ENCODE peak calls at places on chromosomes 7 and 10, in ten cellular contexts. Z is heart left ventricle, V is HCT116, O is IMR-90, N is stomach, M is adrenal gland, L is uterus, R is upper lobe of left lung, B is breast epithelium, X is endothelial cell of umbilical vein. J is an unnamed sample.

GRCh38 chr10:121580276-121581116 is 17.7 kb downstream of the FGFR2 start:
- DNase-seq in O (no peak), B (no peak), N (no peak), Z (no peak), M (no peak), R (no peak), V (no peak), L (no peak), X (no peak), J (no peak)

GRCh38 chr7:98556288-98556687 is 60.8 kb upstream of the NPTX2 start:
- DNase-seq in N (no peak), L (no peak), V (no peak), O (no peak), M (no peak), R (no peak), B (no peak), Z (no peak), X (no peak), J (no peak)

GRCh38 chr7:3537210-3537875 is 236.3 kb downstream of the SDK1 start:
- DNase-seq in V (no peak), L (no peak), Z (peak; percentile 28), B (no peak), R (no peak), X (no peak), O (peak; percentile 80), M (no peak), N (no peak), J (no peak)

GRCh38 chr7:16015981-16016380 is 329.5 kb upstream of the MEOX2 start:
- DNase-seq in B (no peak), V (no peak), O (peak; percentile 28), M (no peak), X (no peak), R (no peak), N (no peak), L (no peak), Z (no peak), J (no peak)

GRCh38 chr7:87330316-87330715 is 15.1 kb upstream of the CROT start:
- DNase-seq in R (no peak), O (no peak), Z (no peak), L (no peak), B (no peak), V (no peak), M (no peak), N (no peak), X (no peak), J (no peak)

GRCh38 chr7:6654113-6654841 is 17.2 kb downstream of the ZNF316 start:
- DNase-seq in N (no peak), Z (no peak), M (no peak), O (no peak), B (no peak), X (no peak), R (no peak), L (no peak), V (no peak), J (no peak)

GRCh38 chr7:142535123-142535779 is 214.0 kb upstream of the PRSS1 start:
- DNase-seq in X (peak; percentile 86), N (peak; percentile 50), Z (no peak), R (peak; percentile 44), L (no peak), V (peak; percentile 76), M (peak; percentile 32), O (peak; percentile 92), B (no peak), J (peak; percentile 65)

GRCh38 chr10:61832866-61833481 is 68.5 kb upstream of the ARID5B start:
- DNase-seq in X (no peak), O (peak; percentile 40), N (no peak), L (no peak), Z (no peak), B (no peak), R (no peak), V (no peak), M (no peak), J (peak; percentile 37)

GRCh38 chr10:132231656-132232552 is 45.2 kb downstream of the DPYSL4 start:
- DNase-seq in L (no peak), X (no peak), N (no peak), O (no peak), B (no peak), M (no peak), R (no peak), Z (no peak), V (no peak), J (no peak)

DNA sequence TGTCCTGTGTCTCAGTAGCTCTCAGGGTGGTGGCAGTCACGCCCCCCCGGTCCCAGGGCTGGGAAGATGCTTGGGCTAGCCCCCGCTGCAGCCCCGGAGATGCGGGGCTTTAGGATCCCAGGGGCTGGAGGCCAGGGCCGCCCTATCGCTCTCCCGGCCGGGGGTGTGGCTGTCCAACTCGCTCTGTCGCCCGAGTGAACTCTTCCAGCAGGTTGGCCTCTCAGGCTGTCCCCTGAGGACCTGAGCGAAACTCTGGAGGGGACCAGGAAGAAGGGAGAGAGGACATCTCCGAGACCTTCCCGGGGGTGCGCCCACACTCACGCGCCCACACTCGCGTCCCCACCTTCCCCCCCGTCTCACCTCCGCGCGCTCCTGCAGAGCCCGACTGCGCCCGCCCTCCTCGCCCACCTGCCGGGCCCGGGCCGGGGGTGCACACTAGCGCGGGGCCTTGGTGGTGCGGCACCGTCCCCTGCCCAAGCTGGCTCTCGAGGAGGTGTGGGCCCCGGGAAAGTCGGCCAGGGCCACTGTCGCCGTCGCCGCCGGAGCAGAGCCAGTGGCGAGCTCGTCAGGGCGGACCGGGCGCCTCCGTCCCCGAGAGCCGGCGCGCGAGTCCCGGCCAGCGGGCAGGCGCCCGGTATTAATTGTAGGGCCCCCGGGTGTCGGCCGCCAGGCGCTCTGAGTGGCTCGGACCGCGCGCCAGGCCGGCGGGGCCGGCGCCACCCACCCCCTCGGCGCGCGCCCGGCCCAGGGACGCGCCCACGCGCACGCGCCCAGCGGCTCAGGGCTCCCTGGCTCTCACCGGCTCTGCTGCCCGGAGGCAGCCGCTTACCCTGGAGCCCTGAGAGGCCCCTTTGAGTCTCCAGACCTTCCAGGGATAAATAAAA is 101.8 kb upstream of the SVIL start:
- DNase-seq in V (no peak), B (peak; percentile 60), X (peak; percentile 59), N (peak; percentile 67), L (peak; percentile 68), R (peak; percentile 72), O (peak; percentile 55), M (peak; percentile 48), Z (peak; percentile 75), J (peak; percentile 80)
- TF ChIP-seq POLR2A in V (no peak), B (no peak), X (peak; percentile 21), N (no peak), L (peak; percentile 86), R (peak; percentile 66), O (no peak), M (peak; percentile 59), Z (peak; percentile 10), J (no peak)

DNA sequence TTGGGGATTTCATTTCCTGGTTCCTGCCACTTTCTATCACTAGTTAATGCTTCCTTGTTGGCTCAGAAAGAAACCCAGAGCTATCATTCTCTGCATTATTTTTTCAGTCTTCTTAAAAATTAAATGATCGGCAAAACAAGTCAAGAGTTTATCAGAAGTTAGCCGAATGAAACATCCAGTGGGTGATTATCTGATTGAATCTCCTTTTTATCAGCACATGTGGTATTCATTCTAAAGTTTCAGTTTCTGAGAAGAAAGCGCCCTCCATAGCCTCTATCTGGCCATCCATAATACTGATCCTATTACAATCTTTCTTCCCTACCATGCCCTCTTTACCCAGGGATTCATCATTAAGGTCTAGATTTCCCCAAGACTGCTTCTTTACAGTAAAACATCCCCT is 71.8 kb downstream of the OSBPL3 start:
- DNase-seq in L (no peak), V (no peak), B (no peak), X (no peak), Z (no peak), O (no peak), R (no peak), N (no peak), M (no peak), J (no peak)
- H3K4me3 ChIP-seq in L (no peak overlapping the region), V (peak overlapping the region; percentile 45), B (no peak overlapping the region), X (peak overlapping the region; percentile 28), Z (no peak overlapping the region), O (no peak overlapping the region), R (no peak overlapping the region), N (no peak overlapping the region), M (no peak overlapping the region), J (no peak overlapping the region)

DNA sequence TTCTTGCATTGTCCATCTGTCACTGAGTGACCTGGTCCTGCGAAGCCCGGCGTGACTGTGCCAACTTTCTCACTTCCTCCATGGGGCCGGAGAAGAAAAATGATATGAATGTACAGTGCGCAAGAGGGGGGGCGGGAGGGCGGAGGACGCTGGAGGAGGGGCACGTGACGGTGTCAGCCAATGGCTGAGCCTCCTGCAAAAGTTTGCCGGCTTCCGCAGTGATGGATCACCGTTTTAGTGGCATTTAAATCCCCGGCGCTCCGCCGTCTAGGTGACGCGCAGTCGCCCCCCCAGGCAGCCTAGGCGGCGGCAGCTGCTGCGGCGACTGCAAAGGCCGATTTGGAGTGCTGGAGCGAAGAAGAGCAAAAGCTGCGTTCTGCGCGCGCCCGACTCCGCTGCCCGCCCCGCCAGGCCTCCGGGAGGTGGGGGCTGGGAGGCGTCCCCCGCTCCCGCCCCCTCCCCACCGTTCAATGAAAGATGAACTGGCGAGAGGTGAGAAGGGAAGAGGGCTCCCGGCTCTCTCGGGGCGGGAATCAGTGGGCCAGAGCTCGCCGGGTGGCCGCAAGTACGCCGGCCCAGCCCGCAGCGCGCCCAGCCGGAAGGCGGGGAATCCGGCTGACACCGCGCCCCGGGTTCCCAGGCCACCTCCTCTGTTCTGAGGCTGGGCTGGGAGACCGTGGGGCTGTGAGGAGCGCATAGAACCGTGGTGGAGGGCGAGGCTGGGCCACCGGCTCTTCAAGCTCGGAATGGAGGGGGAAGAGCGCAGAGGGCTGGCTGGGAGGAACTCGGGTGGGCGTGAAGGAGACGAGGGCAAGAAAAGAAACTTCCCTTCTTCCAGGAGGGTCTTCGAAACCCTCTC is at the start of gene HOXA1:
- DNase-seq in R (peak; percentile 78), X (peak; percentile 95), N (peak; percentile 59), V (peak; percentile 80), B (peak; percentile 63), L (peak; percentile 76), O (peak; percentile 95), M (peak; percentile 88), Z (peak; percentile 54), J (peak; percentile 74)
- TF ChIP-seq POLR2A in R (peak; percentile 46), X (peak; percentile 92), N (no peak), V (no peak), B (peak; percentile 56), L (peak; percentile 50), O (peak; percentile 94), M (peak; percentile 57), Z (no peak), J (no peak)

DNA sequence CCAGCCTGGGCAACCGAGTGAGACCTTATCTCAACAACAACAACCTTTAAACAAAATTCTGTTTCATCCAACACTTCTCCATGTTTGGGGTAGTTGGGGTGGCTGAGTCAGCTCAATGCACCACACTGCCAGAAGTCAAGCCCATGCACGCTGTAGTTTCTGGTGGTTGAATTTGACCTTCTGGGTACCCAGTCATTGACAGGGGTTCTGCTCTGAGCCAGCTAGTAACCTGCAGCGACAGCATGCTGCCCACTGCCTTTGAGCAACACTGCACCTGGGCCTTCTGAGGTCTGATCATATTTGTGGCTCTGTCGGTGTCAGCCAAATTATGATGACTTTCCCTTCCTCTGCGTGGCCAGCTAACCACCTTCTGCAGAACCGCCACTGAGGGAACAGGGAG is 84.6 kb upstream of the ZNF438 start:
- DNase-seq in B (no peak), X (no peak), V (no peak), R (no peak), O (no peak), N (no peak), M (no peak), Z (no peak), L (no peak), J (no peak)
- H3K4me3 ChIP-seq in B (no peak overlapping the region), X (no peak overlapping the region), V (no peak overlapping the region), R (no peak overlapping the region), O (no peak overlapping the region), N (no peak overlapping the region), M (no peak overlapping the region), Z (no peak overlapping the region), L (no peak overlapping the region), J (no peak overlapping the region)

J was measured in testis.